ENCODE peak calls at places on chromosomes 2 and 18, in nine cellular contexts. S is sigmoid colon, A is transverse colon, Y is germinal center, P is hepatic stellate cell, F is coronary artery, O is heart left ventricle, C is cardiac muscle cell, W is GM23248. V is an unnamed sample.
A peak's percentile ranks its signal among the peaks of the same experiment; 100 is the strongest.

GRCh38 chr2:202109737-202110184 is 36.7 kb downstream of the KIAA2012 start:
- DNase-seq in S (peak; percentile 74), A (no peak), Y (no peak), P (peak; percentile 36), F (no peak), O (no peak), C (no peak), W (peak; percentile 72), V (no peak)

GRCh38 chr18:46019956-46020355 is 52.1 kb downstream of the PSTPIP2 start:
- DNase-seq in S (no peak), A (no peak), Y (no peak), P (no peak), F (no peak), O (no peak), C (no peak), W (no peak), V (no peak)

GRCh38 chr2:239595711-239596110 is 194.9 kb upstream of the HDAC4 start:
- DNase-seq in S (peak; percentile 26), A (no peak), Y (no peak), P (no peak), F (peak; percentile 65), O (peak; percentile 34), C (no peak), W (no peak), V (no peak)

GRCh38 chr2:226679389-226680057 is 120.1 kb downstream of the IRS1 start:
- DNase-seq in S (no peak), A (no peak), Y (no peak), P (no peak), F (no peak), O (no peak), C (no peak), W (no peak), V (no peak)

GRCh38 chr18:40864846-40865245 is 1090.2 kb upstream of the PIK3C3 start:
- DNase-seq in S (no peak), A (no peak), Y (no peak), P (no peak), F (no peak), O (no peak), C (no peak), W (no peak), V (no peak)

GRCh38 chr2:46800625-46801024 is 115.0 kb downstream of the MCFD2 start:
- DNase-seq in S (no peak), A (no peak), Y (no peak), P (no peak), F (no peak), O (no peak), C (no peak), W (no peak), V (no peak)

GRCh38 chr18:74146756-74147155 is 878 bp downstream of the FBXO15 start:
- DNase-seq in S (no peak), A (no peak), Y (no peak), P (no peak), F (no peak), O (no peak), C (no peak), W (peak; percentile 31), V (no peak)

GRCh38 chr2:217383620-217384019 is 523.8 kb upstream of the TNP1 start:
- DNase-seq in S (no peak), A (no peak), Y (no peak), P (peak; percentile 50), F (no peak), O (no peak), C (no peak), W (no peak), V (no peak)

GRCh38 chr2:38113999-38114708 is 38.2 kb upstream of the CYP1B1 start:
- DNase-seq in S (no peak), A (no peak), Y (no peak), P (no peak), F (no peak), O (no peak), C (no peak), W (peak; percentile 39), V (no peak)

GRCh38 chr2:126329152-126329551 is 326.8 kb upstream of the GYPC start:
- DNase-seq in S (no peak), A (no peak), Y (no peak), P (no peak), F (no peak), O (no peak), C (no peak), W (no peak), V (no peak)

GRCh38 chr18:58856881-58857280 is 7.8 kb upstream of the ZNF532 start:
- DNase-seq in S (peak; percentile 33), A (no peak), Y (no peak), P (peak; percentile 47), F (no peak), O (no peak), C (no peak), W (peak; percentile 74), V (no peak)

GRCh38 chr2:232761301-232761907 is 15.0 kb downstream of the KCNJ13 start:
- DNase-seq in S (no peak), A (peak; percentile 23), Y (peak; percentile 22), P (no peak), F (no peak), O (no peak), C (peak; percentile 54), W (peak; percentile 50), V (no peak)

V was measured in NCI-H1417.